ENCODE peak calls at places on chromosomes 7 and 10, in four cellular contexts. X is mesothelial cell of epicardium, L is fibroblast of mammary gland, V is astrocyte of the spinal cord. U is an unnamed sample.

GRCh38 chr10:67818323-67818722 is 19.7 kb downstream of the DNAJC12 start:
- DNase-seq in V (peak; percentile 37), X (no peak), L (peak; percentile 7), U (no peak)

GRCh38 chr10:70193391-70193844 is 23.1 kb upstream of the SAR1A start:
- DNase-seq in L (peak; percentile 81), X (no peak), V (no peak), U (no peak)

GRCh38 chr10:131561897-131562296 is 250.4 kb upstream of the TCERG1L start:
- DNase-seq in V (no peak), X (no peak), L (no peak), U (no peak)

GRCh38 chr7:47937065-47937687 is 11.1 kb downstream of the PKD1L1 start:
- DNase-seq in X (no peak), V (peak; percentile 43), L (no peak), U (no peak)

GRCh38 chr10:110355181-110355831 is 50.6 kb upstream of the SMNDC1 start:
- DNase-seq in X (no peak), L (peak; percentile 30), V (no peak), U (no peak)

GRCh38 chr10:62732841-62733653 is 71.5 kb upstream of the ADO start:
- DNase-seq in X (no peak), L (peak; percentile 86), V (peak; percentile 61), U (no peak)

GRCh38 chr10:85608706-85609105 is 757.9 kb downstream of the GRID1 start:
- DNase-seq in V (no peak), L (no peak), X (peak; percentile 9), U (no peak)

GRCh38 chr7:50393076-50393475 is 57.1 kb downstream of the FIGNL1 start:
- DNase-seq in L (no peak), X (no peak), V (no peak), U (no peak)

GRCh38 chr7:35878356-35878755 is 77.5 kb downstream of the SEPTIN7 start:
- DNase-seq in X (no peak), L (peak; percentile 15), V (no peak), U (no peak)

GRCh38 chr7:118153551-118154177 is 30.3 kb upstream of the LSM8 start:
- DNase-seq in V (peak; percentile 38), X (no peak), L (peak; percentile 51), U (no peak)

GRCh38 chr10:6062101-6062771 is at the start of gene IL2RA:
- DNase-seq in L (no peak), X (no peak), V (no peak), U (no peak)

GRCh38 chr10:77962350-77963146 is 36.0 kb upstream of the DLG5 start:
- DNase-seq in L (no peak), X (no peak), V (no peak), U (no peak)

GRCh38 chr10:77963901-77964300 is 37.3 kb upstream of the DLG5 start:
- DNase-seq in L (no peak), V (no peak), X (no peak), U (no peak)

GRCh38 chr10:77961668-77962067 is 35.1 kb upstream of the DLG5 start:
- DNase-seq in V (no peak), L (no peak), X (no peak), U (no peak)

GRCh38 chr10:77967611-77968022 is 41.1 kb upstream of the DLG5 start:
- DNase-seq in X (no peak), V (no peak), L (no peak), U (no peak)

DNA sequence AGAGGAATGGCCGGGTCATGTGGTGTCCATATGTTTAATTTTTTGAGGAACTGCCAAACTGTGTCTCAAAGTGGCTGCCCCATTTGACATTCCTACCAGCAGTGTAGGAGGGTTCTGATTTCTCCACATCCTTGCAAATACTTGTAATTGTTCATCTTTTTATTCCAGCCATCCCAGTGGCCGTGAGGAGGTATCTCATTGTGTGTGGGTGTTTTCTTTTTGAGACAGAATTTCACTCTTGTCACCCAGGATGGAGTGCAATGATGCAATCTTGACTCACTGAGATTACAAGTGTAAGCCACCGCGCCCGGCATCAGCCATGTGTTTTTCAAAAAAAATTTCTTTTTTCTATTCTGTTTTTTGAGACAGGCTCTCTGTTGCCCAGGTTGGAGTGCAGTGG is 38.7 kb upstream of the DLG5 start:
- DNase-seq in X (no peak), V (peak; percentile 59), L (peak; percentile 94), U (no peak)
- TF ChIP-seq CTCF in X (no peak), V (no peak), L (peak; percentile 19), U (no peak)

GRCh38 chr7:140899883-140900282 is 24.8 kb downstream of the BRAF start:
- DNase-seq in L (no peak), V (no peak), X (no peak), U (no peak)
- TF ChIP-seq CTCF in L (no peak), V (no peak), X (no peak), U (no peak)

DNA sequence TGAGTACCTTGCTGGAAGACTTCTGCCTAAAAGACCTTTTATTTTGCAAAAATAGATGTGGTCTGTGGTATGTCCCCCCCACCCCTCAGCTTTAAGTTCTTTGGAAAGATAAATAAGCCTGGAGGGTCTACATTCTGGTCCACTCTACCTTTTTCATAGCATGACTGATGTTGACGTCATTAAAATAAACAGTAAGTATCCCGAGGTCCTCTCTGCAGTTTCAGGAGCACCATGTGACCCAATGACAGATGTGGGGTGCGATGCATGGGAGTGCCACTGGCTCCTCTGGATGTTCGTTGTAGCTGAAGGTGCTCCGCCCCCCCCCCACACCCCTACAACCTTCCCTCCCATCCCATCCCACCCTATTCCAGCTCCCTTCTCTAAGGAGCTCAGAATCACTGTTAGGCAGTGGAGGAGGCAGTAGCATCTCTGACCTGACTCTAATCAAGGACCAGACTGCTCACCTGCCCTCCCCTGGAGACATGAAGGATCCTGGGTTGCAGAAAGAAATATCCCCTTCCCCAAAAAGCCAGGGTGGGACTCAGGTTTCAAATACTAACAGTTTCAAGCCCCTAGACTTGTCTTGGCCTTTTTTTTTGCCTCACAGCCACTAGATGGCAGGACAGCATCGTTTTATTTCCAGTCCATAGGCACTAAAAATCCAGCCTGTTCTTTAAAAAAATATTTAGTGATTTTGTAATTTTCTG is 25.1 kb downstream of the CASP7 start:
- DNase-seq in X (no peak), V (peak; percentile 59), L (peak; percentile 57), U (no peak)
- TF ChIP-seq CTCF in X (peak; percentile 67), V (peak; percentile 73), L (peak; percentile 69), U (no peak)

GRCh38 chr10:82796510-82796909 is 921.5 kb downstream of the NRG3 start:
- DNase-seq in V (peak; percentile 22), L (peak; percentile 4), X (no peak), U (no peak)
- TF ChIP-seq CTCF in V (peak; percentile 37), L (peak; percentile 27), X (peak; percentile 37), U (no peak)

GRCh38 chr10:128150045-128150493 is 23.8 kb upstream of the MKI67 start:
- DNase-seq in V (peak; percentile 41), L (peak; percentile 62), X (peak; percentile 88), U (no peak)
- TF ChIP-seq CTCF in V (peak; percentile 83), L (no peak), X (peak; percentile 86), U (peak; percentile 60)

GRCh38 chr7:111513566-111513965 is 48.7 kb downstream of the IMMP2L start:
- DNase-seq in X (no peak), V (no peak), L (no peak), U (no peak)
- TF ChIP-seq CTCF in X (no peak), V (no peak), L (no peak), U (no peak)